ENCODE peak calls at places on chromosomes 5 and 9, in eight cellular contexts. R, Q, M, Y, U, I, D and L are unnamed samples.
A peak's percentile ranks its signal among the peaks of the same experiment; 100 is the strongest.

GRCh38 chr5:14581891-14582796 is 552 bp downstream of the OTULINL start:
- DNase-seq in I (no peak), U (peak; percentile 53), R (peak; percentile 48), M (peak; percentile 13), D (peak; percentile 80), Y (peak; percentile 68), Q (peak; percentile 81), L (no peak)

GRCh38 chr9:135256568-135257354 is 169.3 kb downstream of the OLFM1 start:
- DNase-seq in Q (no peak), Y (no peak), I (no peak), U (no peak), D (no peak), M (no peak), R (no peak), L (no peak)

GRCh38 chr9:114224247-114224610 is 68.9 kb downstream of the COL27A1 start:
- DNase-seq in Q (no peak), D (no peak), Y (peak; percentile 34), I (no peak), U (no peak), R (no peak), M (no peak), L (no peak)

GRCh38 chr5:103523319-103523718 is 39.3 kb downstream of the NUDT12 start:
- DNase-seq in Q (no peak), R (no peak), U (no peak), Y (no peak), I (no peak), D (no peak), M (no peak), L (no peak)

GRCh38 chr5:178327446-178327845 is 94.8 kb upstream of the PHYKPL start:
- DNase-seq in D (no peak), M (no peak), I (no peak), U (no peak), R (no peak), Q (no peak), Y (no peak), L (no peak)

GRCh38 chr9:77848428-77848827 is 183.2 kb downstream of the GNAQ start:
- DNase-seq in M (no peak), U (no peak), D (no peak), Q (no peak), R (no peak), Y (no peak), I (no peak), L (no peak)

GRCh38 chr5:57416246-57416996 is 66.2 kb downstream of the ACTBL2 start:
- DNase-seq in U (no peak), D (no peak), Y (no peak), I (peak; percentile 91), M (no peak), Q (no peak), R (no peak), L (no peak)

GRCh38 chr9:135037521-135038250 is 49.8 kb upstream of the OLFM1 start:
- DNase-seq in I (no peak), Y (no peak), R (no peak), Q (no peak), D (no peak), U (no peak), M (no peak), L (no peak)

GRCh38 chr5:329758-330149 is 8.2 kb downstream of the AHRR start:
- DNase-seq in U (no peak), M (no peak), R (no peak), Q (no peak), Y (no peak), I (no peak), D (no peak), L (no peak)

GRCh38 chr5:119583684-119584083 is 45.7 kb upstream of the FAM170A start:
- DNase-seq in I (no peak), U (no peak), M (no peak), Y (no peak), D (no peak), R (no peak), Q (peak; percentile 12), L (no peak)

GRCh38 chr9:110095776-110096175 is 112.2 kb downstream of the C9orf152 start:
- DNase-seq in R (no peak), Q (no peak), M (no peak), D (no peak), U (no peak), Y (no peak), I (no peak), L (no peak)